ENCODE peak calls at places on chromosomes 2 and 18, in five cellular contexts. A is right lobe of liver, B is GM23248, Z is stomach, I is pancreas. Q is an unnamed sample.
A peak's percentile ranks its signal among the peaks of the same experiment; 100 is the strongest.

GRCh38 chr18:69935319-69936190 is 12.1 kb downstream of the CD226 start:
- DNase-seq in B (peak; percentile 39), A (no peak), I (no peak), Z (peak; percentile 54), Q (peak; percentile 43)

GRCh38 chr2:199602271-199602895 is 144.6 kb upstream of the SATB2 start:
- DNase-seq in Z (no peak), I (no peak), B (peak; percentile 20), A (no peak), Q (no peak)

GRCh38 chr2:111209045-111209514 is 88.4 kb downstream of the BCL2L11 start:
- DNase-seq in Z (no peak), A (no peak), B (peak; percentile 51), I (no peak), Q (no peak)

GRCh38 chr2:52658598-52658997 is 1109.0 kb upstream of the CHAC2 start:
- DNase-seq in Z (no peak), I (no peak), A (no peak), B (peak; percentile 58), Q (no peak)

GRCh38 chr18:48104703-48105102 is 174.2 kb upstream of the SMAD2 start:
- DNase-seq in B (no peak), A (no peak), I (no peak), Z (no peak), Q (no peak)

GRCh38 chr2:143939976-143940375 is 579.9 kb downstream of the ZEB2 start:
- DNase-seq in B (peak; percentile 52), Z (no peak), A (no peak), I (no peak), Q (no peak)

GRCh38 chr18:6055711-6056110 is 160.4 kb upstream of the TMEM200C start:
- DNase-seq in A (no peak), B (peak; percentile 82), I (no peak), Z (no peak), Q (no peak)

GRCh38 chr2:5473596-5473995 is 218.6 kb upstream of the SOX11 start:
- DNase-seq in B (no peak), A (no peak), I (no peak), Z (no peak), Q (no peak)

GRCh38 chr2:208488668-208489564 is 82.3 kb downstream of the PTH2R start:
- DNase-seq in B (no peak), A (no peak), I (no peak), Z (no peak), Q (no peak)

GRCh38 chr18:58117685-58118403 is 73.8 kb downstream of the NEDD4L start:
- DNase-seq in A (peak; percentile 71), I (peak; percentile 69), B (peak; percentile 76), Z (peak; percentile 67), Q (peak; percentile 76)

GRCh38 chr2:63071664-63072063 is 21.0 kb downstream of the OTX1 start:
- DNase-seq in B (no peak), A (no peak), I (no peak), Z (no peak), Q (no peak)

GRCh38 chr2:45721150-45721549 is 69.7 kb downstream of the PRKCE start:
- DNase-seq in Z (no peak), I (no peak), B (no peak), A (no peak), Q (no peak)

GRCh38 chr2:143217512-143218136 is 88.4 kb downstream of the ARHGAP15 start:
- DNase-seq in I (no peak), B (no peak), A (no peak), Z (no peak), Q (no peak)

GRCh38 chr2:118723394-118723793 is 124.1 kb downstream of the EN1 start:
- DNase-seq in B (peak; percentile 83), A (no peak), Z (no peak), I (no peak), Q (no peak)

GRCh38 chr2:31232586-31232985 is 1.4 kb upstream of the EHD3 start:
- DNase-seq in B (no peak), Z (no peak), A (no peak), I (no peak), Q (no peak)

GRCh38 chr2:56757884-56758545 is 574.2 kb downstream of the CCDC85A start:
- DNase-seq in A (no peak), Z (no peak), B (no peak), I (no peak), Q (no peak)

GRCh38 chr2:160581035-160581434 is 87.4 kb upstream of the RBMS1 start:
- DNase-seq in A (no peak), I (no peak), Z (no peak), B (peak; percentile 65), Q (no peak)

GRCh38 chr2:234772775-234773064 is 179.1 kb upstream of the SH3BP4 start:
- DNase-seq in B (no peak), I (no peak), Z (no peak), A (no peak), Q (no peak)

DNA sequence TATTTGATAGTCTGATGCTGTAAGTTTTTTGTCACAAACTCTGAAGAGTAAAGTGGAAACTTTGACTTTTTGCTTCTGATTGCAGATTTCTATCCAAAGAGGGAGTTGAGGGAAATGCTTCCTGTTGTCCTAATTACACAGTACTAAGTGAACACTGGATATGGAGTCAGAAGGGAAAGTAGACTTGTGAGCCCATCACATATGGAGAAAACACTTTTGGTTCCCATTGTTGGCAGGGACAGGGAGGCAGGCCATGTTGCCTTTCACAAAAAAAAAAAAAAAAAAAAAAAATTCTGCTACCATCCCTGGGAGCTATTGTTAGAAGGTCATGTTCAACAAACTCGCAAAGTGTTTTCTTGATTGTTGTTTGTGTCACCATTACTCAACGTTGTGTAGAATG is 144.3 kb downstream of the RPIA start:
- DNase-seq in Z (no peak), B (no peak), I (no peak), A (no peak), Q (no peak)
- H3K4me3 ChIP-seq in Z (no peak overlapping the region), B (no peak overlapping the region), I (no peak overlapping the region), A (no peak overlapping the region), Q (no peak overlapping the region)

GRCh38 chr2:47169784-47170183 is 14.7 kb upstream of the STPG4 start:
- DNase-seq in I (no peak), A (no peak), B (no peak), Z (no peak), Q (no peak)
- H3K4me1 ChIP-seq in I (peaks cover 44% of the 10 kb centered on the region), A (no peaks in the 10 kb centered on the region), B (peaks cover 76% of the 10 kb centered on the region), Z (peaks cover 80% of the 10 kb centered on the region), Q (peaks cover 30% of the 10 kb centered on the region)

GRCh38 chr18:8944871-8945245 is 157.6 kb upstream of the NDUFV2 start:
- DNase-seq in A (no peak), Z (no peak), B (no peak), I (no peak), Q (no peak)

GRCh38 chr18:8948011-8948410 is 154.5 kb upstream of the NDUFV2 start:
- DNase-seq in B (peak; percentile 23), A (no peak), Z (no peak), I (no peak), Q (no peak)

GRCh38 chr18:8947576-8947975 is 154.9 kb upstream of the NDUFV2 start:
- DNase-seq in I (no peak), Z (no peak), A (no peak), B (no peak), Q (no peak)

GRCh38 chr18:8943900-8944870 is 158.3 kb upstream of the NDUFV2 start:
- DNase-seq in I (no peak), Z (no peak), B (peak; percentile 81), A (no peak), Q (no peak)

DNA sequence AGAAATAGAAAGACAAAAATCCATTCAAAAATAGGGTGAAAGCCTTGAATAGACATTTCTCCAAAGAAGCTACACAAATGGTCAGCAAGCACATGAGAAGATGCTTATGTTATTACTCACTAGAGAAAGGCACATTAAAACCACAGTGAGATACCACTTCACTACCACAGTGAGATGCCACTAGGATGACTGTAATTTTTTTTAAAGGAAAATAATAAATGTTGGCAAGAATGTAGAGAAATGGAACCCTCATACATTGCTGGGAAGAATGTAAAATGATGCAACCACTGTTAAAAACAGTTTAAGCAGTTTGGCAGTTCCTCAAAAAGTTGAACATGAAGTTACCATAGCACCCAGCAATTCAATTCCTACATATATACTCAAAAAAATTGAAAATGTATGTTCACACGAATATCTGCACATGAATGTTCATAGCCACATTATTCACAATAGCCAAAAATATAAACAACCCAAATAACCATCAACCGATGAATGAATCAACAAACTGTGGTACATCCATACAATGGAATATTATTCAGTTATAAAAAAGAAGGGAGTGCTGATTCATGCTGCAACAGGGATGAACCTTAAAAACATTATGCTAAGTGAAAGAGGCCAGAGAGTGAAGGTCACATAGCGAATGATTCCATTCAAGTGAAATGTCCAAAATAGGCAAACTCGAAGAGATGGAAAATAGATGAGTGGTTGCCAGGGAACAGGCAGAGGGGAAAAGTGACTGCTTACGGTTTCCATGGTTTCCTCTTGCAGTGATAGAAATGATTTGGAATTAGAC is 156.3 kb upstream of the NDUFV2 start:
- DNase-seq in I (no peak), A (no peak), Z (no peak), B (peak; percentile 95), Q (no peak)
- H3K4me3 ChIP-seq in I (no peak overlapping the region), A (no peak overlapping the region), Z (no peak overlapping the region), B (no peak overlapping the region), Q (no peak overlapping the region)

GRCh38 chr2:128090575-128090908 is 458 bp upstream of the UGGT1 start:
- DNase-seq in Z (no peak), B (no peak), I (no peak), A (no peak), Q (no peak)

GRCh38 chr2:128084757-128085156 is 6.2 kb upstream of the UGGT1 start:
- DNase-seq in B (no peak), Z (no peak), A (no peak), I (no peak), Q (no peak)

GRCh38 chr2:128091691-128092050 is 671 bp downstream of the UGGT1 start:
- DNase-seq in A (no peak), B (peak; percentile 68), I (no peak), Z (no peak), Q (no peak)

GRCh38 chr2:128090909-128091690 is at the start of gene UGGT1:
- DNase-seq in B (peak; percentile 98), I (peak; percentile 94), A (peak; percentile 96), Z (peak; percentile 96), Q (peak; percentile 98)

DNA sequence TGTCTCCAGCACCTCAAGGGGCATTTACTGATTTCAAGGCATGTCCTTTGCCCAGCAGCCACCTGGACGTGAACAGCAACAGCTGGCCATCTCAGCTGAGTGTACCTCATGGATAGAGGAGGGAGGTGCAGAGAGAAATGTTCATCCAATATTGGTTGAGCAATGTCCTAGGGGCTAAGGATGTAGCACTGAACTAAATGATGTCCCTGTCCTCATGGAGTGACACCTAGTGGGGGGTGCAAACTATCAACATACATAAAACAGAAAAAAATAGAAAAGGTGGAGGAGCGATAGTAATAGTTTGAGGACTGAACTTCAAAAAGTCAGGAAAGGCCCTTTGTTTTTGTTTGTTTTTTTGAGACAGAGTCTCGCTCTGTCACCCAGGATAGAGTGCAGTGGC is 4.8 kb upstream of the UGGT1 start:
- DNase-seq in A (no peak), B (no peak), I (no peak), Z (no peak), Q (no peak)
- H3K4me1 ChIP-seq in A (no peaks in the 10 kb centered on the region), B (no peaks in the 10 kb centered on the region), I (no peaks in the 10 kb centered on the region), Z (peaks cover 5% of the 10 kb centered on the region), Q (peaks cover 3% of the 10 kb centered on the region)

Q was measured in left lung.